ENCODE peak calls at places on chromosomes 2 and 18, in four cellular contexts. One of them, this sample, is unnamed.

GRCh38 chr2:15748736-15749323 is 157.2 kb downstream of the DDX1 start:
- DNase-seq in fibroblast of lung: no peak
- DNase-seq in cardiac fibroblast: peak
- DNase-seq in neural crest cell: peak
- DNase-seq in this sample: peak

GRCh38 chr18:75208836-75209128 is 157 bp downstream of the PTGR3 start:
- DNase-seq in fibroblast of lung: no peak
- DNase-seq in cardiac fibroblast: no peak
- DNase-seq in neural crest cell: peak
- DNase-seq in this sample: no peak

GRCh38 chr2:150280255-150280654 is 207.2 kb downstream of the RND3 start:
- DNase-seq in fibroblast of lung: peak
- DNase-seq in cardiac fibroblast: peak
- DNase-seq in neural crest cell: no peak
- DNase-seq in this sample: no peak

GRCh38 chr2:229622495-229623355 is 91.6 kb downstream of the DNER start:
- DNase-seq in fibroblast of lung: peak
- DNase-seq in cardiac fibroblast: no peak
- DNase-seq in neural crest cell: no peak
- DNase-seq in this sample: no peak

GRCh38 chr2:27809761-27810241 is 38.3 kb downstream of the MRPL33 start:
- DNase-seq in fibroblast of lung: peak
- DNase-seq in cardiac fibroblast: peak
- DNase-seq in neural crest cell: no peak
- DNase-seq in this sample: no peak

GRCh38 chr18:48949051-48949605 is 1.6 kb downstream of the SMAD7 start:
- DNase-seq in fibroblast of lung: no peak
- DNase-seq in cardiac fibroblast: no peak
- DNase-seq in neural crest cell: no peak
- DNase-seq in this sample: no peak

GRCh38 chr2:63301481-63301880 is 250.9 kb downstream of the OTX1 start:
- DNase-seq in fibroblast of lung: no peak
- DNase-seq in cardiac fibroblast: no peak
- DNase-seq in neural crest cell: peak
- DNase-seq in this sample: no peak

GRCh38 chr2:42327125-42327524 is 33.9 kb downstream of the COX7A2L start:
- DNase-seq in fibroblast of lung: no peak
- DNase-seq in cardiac fibroblast: no peak
- DNase-seq in neural crest cell: no peak
- DNase-seq in this sample: no peak

GRCh38 chr2:8475349-8476045 is 206.4 kb upstream of the ID2 start:
- DNase-seq in fibroblast of lung: no peak
- DNase-seq in cardiac fibroblast: no peak
- DNase-seq in neural crest cell: no peak
- DNase-seq in this sample: peak

GRCh38 chr2:234288974-234289455 is 207.9 kb downstream of the ARL4C start:
- DNase-seq in fibroblast of lung: peak
- DNase-seq in cardiac fibroblast: peak
- DNase-seq in neural crest cell: peak
- DNase-seq in this sample: peak

GRCh38 chr2:11533278-11534077 is at the start of gene GREB1:
- DNase-seq in fibroblast of lung: no peak
- DNase-seq in cardiac fibroblast: peak
- DNase-seq in neural crest cell: no peak
- DNase-seq in this sample: peak

This sample was measured in HuH-7.